ENCODE peak calls at places on chromosomes 13 and 19, in six cellular contexts. One of them, this sample, is unnamed.

GRCh38 chr19:51365211-51366049 is 758 bp downstream of the ETFB start:
- DNase-seq in left ventricle myocardium inferior: no peak
- DNase-seq in WERI-Rb-1: no peak
- DNase-seq in MM.1S: no peak
- DNase-seq in fibroblast of mammary gland: peak
- DNase-seq in foreskin fibroblast: peak
- DNase-seq in this sample: no peak

GRCh38 chr13:111219950-111220349 is 100.5 kb upstream of the TEX29 start:
- DNase-seq in MM.1S: no peak
- DNase-seq in foreskin fibroblast: no peak
- DNase-seq in WERI-Rb-1: no peak
- DNase-seq in left ventricle myocardium inferior: no peak
- DNase-seq in fibroblast of mammary gland: no peak
- DNase-seq in this sample: no peak

GRCh38 chr13:23848639-23849282 is 40.4 kb downstream of the MIPEP start:
- DNase-seq in left ventricle myocardium inferior: no peak
- DNase-seq in fibroblast of mammary gland: no peak
- DNase-seq in MM.1S: no peak
- DNase-seq in foreskin fibroblast: no peak
- DNase-seq in WERI-Rb-1: no peak
- DNase-seq in this sample: no peak

GRCh38 chr19:511101-511841 is 4.0 kb downstream of the TPGS1 start:
- DNase-seq in fibroblast of mammary gland: no peak
- DNase-seq in foreskin fibroblast: no peak
- DNase-seq in left ventricle myocardium inferior: no peak
- DNase-seq in WERI-Rb-1: no peak
- DNase-seq in MM.1S: peak
- DNase-seq in this sample: no peak

GRCh38 chr13:76799696-76800095 is 86.5 kb downstream of the KCTD12 start:
- DNase-seq in left ventricle myocardium inferior: no peak
- DNase-seq in WERI-Rb-1: no peak
- DNase-seq in MM.1S: no peak
- DNase-seq in foreskin fibroblast: no peak
- DNase-seq in fibroblast of mammary gland: peak
- DNase-seq in this sample: no peak

GRCh38 chr13:101144808-101145419 is 271.4 kb downstream of the NALCN start:
- DNase-seq in WERI-Rb-1: no peak
- DNase-seq in foreskin fibroblast: peak
- DNase-seq in left ventricle myocardium inferior: no peak
- DNase-seq in fibroblast of mammary gland: peak
- DNase-seq in MM.1S: peak
- DNase-seq in this sample: no peak

GRCh38 chr13:25654332-25654731 is 282.6 kb downstream of the ATP8A2 start:
- DNase-seq in MM.1S: no peak
- DNase-seq in WERI-Rb-1: no peak
- DNase-seq in left ventricle myocardium inferior: no peak
- DNase-seq in fibroblast of mammary gland: no peak
- DNase-seq in foreskin fibroblast: no peak
- DNase-seq in this sample: no peak

GRCh38 chr19:35509018-35509652 is 4.3 kb downstream of the DMKN start:
- DNase-seq in foreskin fibroblast: no peak
- DNase-seq in WERI-Rb-1: peak
- DNase-seq in left ventricle myocardium inferior: no peak
- DNase-seq in MM.1S: no peak
- DNase-seq in fibroblast of mammary gland: no peak
- DNase-seq in this sample: peak

GRCh38 chr19:5907216-5907615 is 2.5 kb downstream of the VMAC start:
- DNase-seq in foreskin fibroblast: no peak
- DNase-seq in left ventricle myocardium inferior: no peak
- DNase-seq in WERI-Rb-1: peak
- DNase-seq in fibroblast of mammary gland: peak
- DNase-seq in MM.1S: no peak
- DNase-seq in this sample: no peak

GRCh38 chr13:49561064-49561410 is 24.3 kb downstream of the RCBTB1 start:
- DNase-seq in fibroblast of mammary gland: no peak
- DNase-seq in foreskin fibroblast: no peak
- DNase-seq in WERI-Rb-1: peak
- DNase-seq in MM.1S: no peak
- DNase-seq in left ventricle myocardium inferior: no peak
- DNase-seq in this sample: no peak

GRCh38 chr13:22256111-22256639 is 585.3 kb downstream of the FGF9 start:
- DNase-seq in fibroblast of mammary gland: no peak
- DNase-seq in MM.1S: no peak
- DNase-seq in left ventricle myocardium inferior: no peak
- DNase-seq in WERI-Rb-1: no peak
- DNase-seq in foreskin fibroblast: no peak
- DNase-seq in this sample: no peak

GRCh38 chr19:35360880-35361420 is 2.7 kb downstream of the FFAR3 start:
- DNase-seq in MM.1S: no peak
- DNase-seq in left ventricle myocardium inferior: no peak
- DNase-seq in WERI-Rb-1: no peak
- DNase-seq in foreskin fibroblast: no peak
- DNase-seq in fibroblast of mammary gland: no peak
- DNase-seq in this sample: no peak

GRCh38 chr13:73880365-73880764 is 253.8 kb downstream of the KLF12 start:
- DNase-seq in left ventricle myocardium inferior: no peak
- DNase-seq in foreskin fibroblast: no peak
- DNase-seq in MM.1S: no peak
- DNase-seq in WERI-Rb-1: no peak
- DNase-seq in fibroblast of mammary gland: peak
- DNase-seq in this sample: no peak

GRCh38 chr19:6005321-6006069 is 27.6 kb upstream of the RANBP3 start:
- DNase-seq in left ventricle myocardium inferior: no peak
- DNase-seq in foreskin fibroblast: no peak
- DNase-seq in WERI-Rb-1: no peak
- DNase-seq in MM.1S: no peak
- DNase-seq in fibroblast of mammary gland: no peak
- DNase-seq in this sample: no peak

GRCh38 chr19:2455481-2456300 is 1.1 kb downstream of the LMNB2 start:
- DNase-seq in MM.1S: peak
- DNase-seq in fibroblast of mammary gland: no peak
- DNase-seq in WERI-Rb-1: peak
- DNase-seq in foreskin fibroblast: no peak
- DNase-seq in left ventricle myocardium inferior: peak
- DNase-seq in this sample: no peak

GRCh38 chr19:43574424-43575155 is 737 bp downstream of the XRCC1 start:
- DNase-seq in foreskin fibroblast: no peak
- DNase-seq in WERI-Rb-1: peak
- DNase-seq in MM.1S: no peak
- DNase-seq in fibroblast of mammary gland: peak
- DNase-seq in left ventricle myocardium inferior: no peak
- DNase-seq in this sample: no peak

GRCh38 chr13:72218966-72219365 is 352.0 kb upstream of the DACH1 start:
- DNase-seq in WERI-Rb-1: no peak
- DNase-seq in fibroblast of mammary gland: no peak
- DNase-seq in left ventricle myocardium inferior: no peak
- DNase-seq in foreskin fibroblast: no peak
- DNase-seq in MM.1S: peak
- DNase-seq in this sample: no peak

GRCh38 chr13:72217142-72217541 is 350.1 kb upstream of the DACH1 start:
- DNase-seq in MM.1S: no peak
- DNase-seq in WERI-Rb-1: no peak
- DNase-seq in foreskin fibroblast: no peak
- DNase-seq in fibroblast of mammary gland: no peak
- DNase-seq in left ventricle myocardium inferior: no peak
- DNase-seq in this sample: no peak

GRCh38 chr13:72221276-72221962 is 354.4 kb upstream of the DACH1 start:
- DNase-seq in MM.1S: peak
- DNase-seq in fibroblast of mammary gland: no peak
- DNase-seq in foreskin fibroblast: no peak
- DNase-seq in WERI-Rb-1: peak
- DNase-seq in left ventricle myocardium inferior: no peak
- DNase-seq in this sample: no peak
- TF ChIP-seq CTCF in MM.1S: peak
- TF ChIP-seq CTCF in fibroblast of mammary gland: peak
- TF ChIP-seq CTCF in foreskin fibroblast: peak
- TF ChIP-seq CTCF in WERI-Rb-1: peak
- TF ChIP-seq CTCF in left ventricle myocardium inferior: peak
- TF ChIP-seq CTCF in this sample: no peak

DNA sequence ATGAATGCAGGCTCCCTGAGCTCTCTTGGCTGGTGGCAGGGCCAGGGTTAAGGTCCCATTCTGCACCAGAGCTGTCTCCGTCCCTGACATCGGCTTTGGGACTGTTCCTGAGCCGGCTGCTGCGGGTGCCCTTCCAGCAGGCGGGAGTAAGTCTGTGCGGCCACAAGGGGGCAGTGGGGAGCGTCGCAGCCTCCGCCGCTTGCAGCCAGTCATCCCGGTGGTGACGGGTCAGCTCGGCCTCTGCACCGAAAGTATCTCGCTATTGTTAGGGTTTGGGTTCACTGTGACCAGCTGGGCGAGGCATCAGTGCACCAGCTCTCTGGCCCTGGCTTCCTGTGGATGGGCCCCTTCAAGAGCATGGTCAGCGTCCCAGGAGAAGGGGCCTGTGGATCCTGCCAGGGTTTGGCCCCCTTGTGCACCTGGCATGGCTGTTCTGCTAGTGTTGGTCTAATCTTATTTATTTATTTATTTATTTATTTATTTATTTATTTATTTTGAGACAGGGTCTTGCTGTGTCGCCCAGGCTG is 15.1 kb downstream of the NDUFB7 start:
- DNase-seq in WERI-Rb-1: peak
- DNase-seq in left ventricle myocardium inferior: peak
- DNase-seq in MM.1S: peak
- DNase-seq in fibroblast of mammary gland: peak
- DNase-seq in foreskin fibroblast: peak
- DNase-seq in this sample: peak
- H3K4me3 ChIP-seq in WERI-Rb-1: no peak
- H3K4me3 ChIP-seq in left ventricle myocardium inferior: peak
- H3K4me3 ChIP-seq in MM.1S: no peak
- H3K4me3 ChIP-seq in fibroblast of mammary gland: no peak
- H3K4me3 ChIP-seq in foreskin fibroblast: no peak
- H3K4me3 ChIP-seq in this sample: no peak

GRCh38 chr13:86608739-86609138 is 809.5 kb upstream of the SLITRK6 start:
- DNase-seq in fibroblast of mammary gland: no peak
- DNase-seq in left ventricle myocardium inferior: no peak
- DNase-seq in WERI-Rb-1: no peak
- DNase-seq in foreskin fibroblast: no peak
- DNase-seq in MM.1S: no peak
- DNase-seq in this sample: no peak
- TF ChIP-seq CTCF in fibroblast of mammary gland: no peak
- TF ChIP-seq CTCF in left ventricle myocardium inferior: no peak
- TF ChIP-seq CTCF in WERI-Rb-1: no peak
- TF ChIP-seq CTCF in foreskin fibroblast: no peak
- TF ChIP-seq CTCF in MM.1S: no peak
- TF ChIP-seq CTCF in this sample: no peak

GRCh38 chr19:14015454-14016035 is 9.4 kb upstream of the RFX1 start:
- DNase-seq in MM.1S: peak
- DNase-seq in left ventricle myocardium inferior: no peak
- DNase-seq in foreskin fibroblast: no peak
- DNase-seq in fibroblast of mammary gland: no peak
- DNase-seq in WERI-Rb-1: no peak
- DNase-seq in this sample: no peak
- H3K4me3 ChIP-seq in MM.1S: peak
- H3K4me3 ChIP-seq in left ventricle myocardium inferior: no peak
- H3K4me3 ChIP-seq in foreskin fibroblast: no peak
- H3K4me3 ChIP-seq in fibroblast of mammary gland: no peak
- H3K4me3 ChIP-seq in WERI-Rb-1: no peak
- H3K4me3 ChIP-seq in this sample: no peak

GRCh38 chr19:17079710-17080440 is 4.3 kb downstream of the MYO9B start:
- DNase-seq in fibroblast of mammary gland: peak
- DNase-seq in WERI-Rb-1: peak
- DNase-seq in MM.1S: peak
- DNase-seq in left ventricle myocardium inferior: peak
- DNase-seq in foreskin fibroblast: peak
- DNase-seq in this sample: peak
- TF ChIP-seq CTCF in fibroblast of mammary gland: peak
- TF ChIP-seq CTCF in WERI-Rb-1: peak
- TF ChIP-seq CTCF in MM.1S: peak
- TF ChIP-seq CTCF in left ventricle myocardium inferior: peak
- TF ChIP-seq CTCF in foreskin fibroblast: peak
- TF ChIP-seq CTCF in this sample: no peak

GRCh38 chr19:18220632-18221275 is 5.5 kb downstream of the PDE4C start:
- DNase-seq in MM.1S: no peak
- DNase-seq in left ventricle myocardium inferior: no peak
- DNase-seq in foreskin fibroblast: no peak
- DNase-seq in WERI-Rb-1: no peak
- DNase-seq in fibroblast of mammary gland: no peak
- DNase-seq in this sample: no peak
- H3K4me3 ChIP-seq in MM.1S: no peak
- H3K4me3 ChIP-seq in left ventricle myocardium inferior: no peak
- H3K4me3 ChIP-seq in foreskin fibroblast: no peak
- H3K4me3 ChIP-seq in WERI-Rb-1: no peak
- H3K4me3 ChIP-seq in fibroblast of mammary gland: no peak
- H3K4me3 ChIP-seq in this sample: no peak

DNA sequence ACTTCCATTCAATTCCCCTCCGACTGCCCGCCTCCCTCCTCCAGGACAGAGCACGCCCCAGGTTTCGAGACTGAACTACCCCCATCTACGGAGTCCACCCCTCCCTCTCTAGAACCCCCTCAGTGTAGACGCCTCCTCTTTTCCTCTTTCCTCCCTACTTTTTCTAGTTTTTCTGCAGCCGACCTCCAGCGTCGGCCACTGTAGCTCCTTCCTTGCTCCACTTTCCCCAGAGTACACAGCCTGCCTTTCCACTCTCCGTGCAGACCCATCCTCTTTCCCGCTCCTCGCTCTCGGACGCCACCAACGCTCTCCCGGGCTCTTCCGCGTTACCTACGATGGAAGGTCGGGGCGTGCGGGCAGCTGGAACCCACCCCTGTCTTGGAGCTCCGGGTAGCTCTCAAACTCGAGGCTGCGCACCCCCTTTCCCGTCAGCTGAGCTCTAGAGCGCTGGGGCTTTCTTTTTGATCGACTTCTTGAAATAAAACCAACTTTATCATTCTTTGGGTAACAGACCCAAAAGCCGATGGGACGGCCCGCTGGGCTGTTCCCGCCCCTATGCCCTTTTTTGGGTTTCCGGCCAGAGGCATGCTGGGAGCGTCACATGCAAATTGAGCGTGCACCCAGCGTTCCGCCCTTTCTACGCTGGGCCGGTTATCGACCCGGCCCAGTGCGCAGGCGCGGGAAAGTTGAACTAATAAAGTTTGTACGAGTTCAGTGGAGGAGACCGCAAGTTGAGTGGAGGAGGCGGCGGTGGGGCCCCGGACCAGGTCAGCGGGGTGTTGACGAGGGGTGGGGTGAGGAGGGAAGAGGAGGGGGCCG is at the start of the genes BCL2L12 and IRF3:
- DNase-seq in left ventricle myocardium inferior: peak
- DNase-seq in WERI-Rb-1: peak
- DNase-seq in foreskin fibroblast: peak
- DNase-seq in MM.1S: peak
- DNase-seq in fibroblast of mammary gland: peak
- DNase-seq in this sample: peak
- TF ChIP-seq CTCF in left ventricle myocardium inferior: no peak
- TF ChIP-seq CTCF in WERI-Rb-1: no peak
- TF ChIP-seq CTCF in foreskin fibroblast: no peak
- TF ChIP-seq CTCF in MM.1S: no peak
- TF ChIP-seq CTCF in fibroblast of mammary gland: no peak
- TF ChIP-seq CTCF in this sample: no peak